ENCODE peak calls at places on chromosomes 2 and 18, in seven cellular contexts. D, S, Y, V, A, Z and I are unnamed samples.

GRCh38 chr18:36143391-36143790 is 13.7 kb downstream of the ELP2 start:
- DNase-seq in D (no peak), S (no peak), Y (no peak), V (no peak), A (no peak), Z (no peak), I (no peak)

GRCh38 chr2:216081487-216082387 is at the start of the genes PECR and TMEM169:
- DNase-seq in D (peak; percentile 81), S (peak; percentile 43), Y (peak; percentile 90), V (peak; percentile 88), A (no peak), Z (no peak), I (no peak)

GRCh38 chr2:159755788-159756187 is 42.2 kb downstream of the CD302 start:
- DNase-seq in D (peak; percentile 51), S (no peak), Y (no peak), V (no peak), A (no peak), Z (no peak), I (no peak)

GRCh38 chr2:69779258-69779989 is 37.5 kb downstream of the ANXA4 start:
- DNase-seq in D (peak; percentile 31), S (no peak), Y (no peak), V (peak; percentile 60), A (no peak), Z (no peak), I (peak; percentile 42)

GRCh38 chr2:47086054-47086471 is 69.0 kb downstream of the STPG4 start:
- DNase-seq in D (no peak), S (peak; percentile 81), Y (no peak), V (no peak), A (no peak), Z (no peak), I (no peak)

GRCh38 chr2:39913648-39914456 is 134.8 kb upstream of the THUMPD2 start:
- DNase-seq in D (peak; percentile 60), S (no peak), Y (no peak), V (no peak), A (peak; percentile 56), Z (peak; percentile 7), I (no peak)

GRCh38 chr18:74895686-74896085 is 298.0 kb downstream of the ZNF407 start:
- DNase-seq in D (peak; percentile 7), S (no peak), Y (no peak), V (no peak), A (no peak), Z (no peak), I (no peak)

GRCh38 chr2:30613001-30613400 is 166.0 kb downstream of the LCLAT1 start:
- DNase-seq in D (no peak), S (no peak), Y (no peak), V (no peak), A (no peak), Z (no peak), I (no peak)

GRCh38 chr2:156343940-156344301 is 11.4 kb upstream of the NR4A2 start:
- DNase-seq in D (no peak), S (no peak), Y (no peak), V (no peak), A (no peak), Z (no peak), I (no peak)

GRCh38 chr2:232315049-232315922 is 63.3 kb upstream of the ALPP start:
- DNase-seq in D (no peak), S (peak; percentile 79), Y (peak; percentile 80), V (peak; percentile 56), A (peak; percentile 93), Z (peak; percentile 63), I (no peak)

GRCh38 chr18:79934311-79935097 is 16.9 kb downstream of the SLC66A2 start:
- DNase-seq in D (peak; percentile 99), S (no peak), Y (peak; percentile 62), V (peak; percentile 62), A (no peak), Z (no peak), I (no peak)

GRCh38 chr2:113084249-113085000 is 16.7 kb downstream of the IL1F10 start:
- DNase-seq in D (no peak), S (no peak), Y (no peak), V (no peak), A (no peak), Z (no peak), I (peak; percentile 24)

GRCh38 chr2:182248362-182248761 is 178.5 kb downstream of the PDE1A start:
- DNase-seq in D (no peak), S (no peak), Y (no peak), V (no peak), A (no peak), Z (no peak), I (no peak)

GRCh38 chr2:101515512-101515911 is 40.6 kb upstream of the RFX8 start:
- DNase-seq in D (no peak), S (no peak), Y (peak; percentile 77), V (no peak), A (no peak), Z (no peak), I (no peak)

GRCh38 chr2:27681844-27682243 is 18.2 kb downstream of the SLC4A1AP start:
- DNase-seq in D (peak; percentile 30), S (no peak), Y (no peak), V (no peak), A (no peak), Z (no peak), I (no peak)

DNA sequence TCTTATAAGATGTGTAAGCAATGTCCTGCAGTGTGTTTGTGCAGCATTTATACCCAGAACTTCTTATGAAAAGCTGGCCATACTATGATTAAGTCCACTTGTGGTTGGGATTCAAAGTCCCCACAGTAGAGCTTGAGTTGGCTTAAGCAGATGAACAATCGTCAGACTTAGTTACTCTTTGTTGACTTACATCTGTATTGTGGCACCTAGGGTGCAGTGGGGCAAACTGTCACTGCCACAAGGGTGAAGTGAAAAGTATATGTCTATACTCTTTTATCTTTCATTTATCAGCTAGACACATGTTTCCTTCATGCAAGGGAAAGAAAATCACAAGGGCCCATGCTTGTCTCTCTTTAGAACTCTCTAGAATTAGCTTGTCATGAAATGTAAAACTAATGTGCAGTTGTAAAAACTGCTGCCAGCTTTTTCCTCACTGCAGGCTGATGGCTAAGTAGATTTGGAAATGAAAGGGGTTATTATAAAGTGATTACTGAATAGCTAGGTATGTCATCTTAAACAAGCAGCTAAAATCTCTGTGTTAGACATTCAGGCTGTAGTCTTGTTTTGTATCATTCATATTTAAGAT is 474.5 kb downstream of the PTPRM start:
- DNase-seq in D (peak; percentile 30), S (no peak), Y (no peak), V (no peak), A (no peak), Z (no peak), I (no peak)
- TF ChIP-seq POLR2AphosphoS5 in D (no peak), S (no peak), Y (no peak), V (no peak), A (no peak), Z (no peak), I (no peak)

GRCh38 chr2:236548179-236548918 is 21.3 kb upstream of the ACKR3 start:
- DNase-seq in D (no peak), S (no peak), Y (no peak), V (no peak), A (no peak), Z (no peak), I (no peak)

GRCh38 chr2:236545814-236546480 is 23.7 kb upstream of the ACKR3 start:
- DNase-seq in D (no peak), S (no peak), Y (no peak), V (no peak), A (no peak), Z (peak; percentile 89), I (no peak)

GRCh38 chr2:236546561-236546961 is 23.1 kb upstream of the ACKR3 start:
- DNase-seq in D (no peak), S (no peak), Y (no peak), V (no peak), A (no peak), Z (peak; percentile 56), I (no peak)

GRCh38 chr2:236549165-236549564 is 20.5 kb upstream of the ACKR3 start:
- DNase-seq in D (no peak), S (no peak), Y (no peak), V (no peak), A (no peak), Z (no peak), I (no peak)

DNA sequence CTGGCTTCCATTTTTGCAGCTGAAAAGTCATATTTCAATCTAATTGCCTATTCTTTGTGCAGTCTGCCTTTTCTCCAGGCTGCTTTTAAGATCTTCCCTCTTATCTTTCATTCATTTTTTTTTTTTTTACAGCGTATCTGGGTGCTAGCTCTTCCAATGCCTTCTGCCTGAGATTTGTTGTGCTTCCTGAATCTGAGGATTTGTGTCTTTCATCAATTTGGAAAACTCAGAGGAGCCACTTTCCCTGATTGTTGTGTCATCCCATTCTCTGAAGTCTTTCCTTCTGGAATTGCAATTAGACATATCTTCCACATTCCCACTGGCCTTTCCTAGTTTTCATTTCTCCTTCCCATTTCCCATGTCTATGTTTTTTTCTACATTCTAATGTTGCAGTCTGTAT is 21.9 kb upstream of the ACKR3 start:
- DNase-seq in D (no peak), S (no peak), Y (no peak), V (no peak), A (no peak), Z (no peak), I (no peak)
- H3K4me3 ChIP-seq in D (no peak overlapping the region), S (no peak overlapping the region), Y (no peak overlapping the region), V (no peak overlapping the region), A (no peak overlapping the region), Z (no peak overlapping the region), I (no peak overlapping the region)

DNA sequence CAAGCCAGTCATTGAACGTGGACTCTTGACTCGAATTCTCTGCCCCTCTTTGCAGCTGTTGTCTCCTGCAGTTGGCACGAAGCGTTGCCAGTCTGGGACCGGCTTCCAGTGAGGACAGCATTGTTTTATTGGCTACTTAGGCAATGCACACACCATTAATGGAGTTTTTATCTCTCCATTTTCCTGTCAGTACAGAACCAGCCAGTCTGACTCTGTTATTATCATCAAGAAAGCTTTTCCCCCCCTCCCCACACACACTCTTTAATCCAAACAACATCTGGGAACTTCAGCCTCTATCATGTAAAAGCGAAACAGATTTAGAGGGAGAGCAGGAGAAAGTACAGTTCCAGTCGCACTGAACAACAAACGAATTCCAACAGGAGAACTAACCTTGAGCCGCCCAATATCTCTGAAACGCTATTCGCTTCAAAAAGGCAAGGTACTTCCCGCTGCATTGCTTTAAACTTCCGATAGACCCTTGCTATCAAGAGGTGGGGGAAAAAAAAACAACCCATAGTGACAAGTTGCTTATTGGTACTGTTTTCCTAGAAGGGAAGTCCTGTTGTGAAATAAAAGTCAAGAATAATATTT is 38.2 kb downstream of the ACVR1 start:
- DNase-seq in D (peak; percentile 66), S (no peak), Y (peak; percentile 72), V (peak; percentile 14), A (no peak), Z (no peak), I (peak; percentile 57)
- TF ChIP-seq POLR2AphosphoS5 in D (no peak), S (no peak), Y (peak; percentile 20), V (no peak), A (no peak), Z (no peak), I (no peak)

GRCh38 chr2:48529676-48530032 is 300 bp upstream of the STON1 start:
- DNase-seq in D (no peak), S (no peak), Y (peak; percentile 70), V (no peak), A (no peak), Z (no peak), I (no peak)

GRCh38 chr2:48532174-48532573 is 2.2 kb downstream of the STON1 start:
- DNase-seq in D (no peak), S (no peak), Y (no peak), V (no peak), A (no peak), Z (no peak), I (no peak)

GRCh38 chr2:48530033-48530804 is at the start of gene STON1:
- DNase-seq in D (no peak), S (no peak), Y (peak; percentile 88), V (peak; percentile 39), A (no peak), Z (no peak), I (no peak)

GRCh38 chr2:48532824-48533223 is 2.9 kb downstream of the STON1 start:
- DNase-seq in D (no peak), S (no peak), Y (no peak), V (no peak), A (no peak), Z (no peak), I (no peak)

GRCh38 chr2:48531141-48531648 is 1.2 kb downstream of the STON1 start:
- DNase-seq in D (peak; percentile 32), S (peak; percentile 26), Y (peak; percentile 80), V (no peak), A (no peak), Z (no peak), I (no peak)
- H3K4me3 ChIP-seq in D (no peak overlapping the region), S (peak overlapping the region; percentile 86), Y (peak overlapping the region; percentile 99), V (peak overlapping the region; percentile 66), A (no peak overlapping the region), Z (no peak overlapping the region), I (peak overlapping the region; percentile 90)